ENCODE peak calls at places on chromosome 6, in four cellular contexts. W is ovary, Q is cardiac muscle cell, P is uterus. I is an unnamed sample. For H3K4me1, the result is how much of the 10 kb centered on the place peaks cover.

GRCh38 chr6:13075491-13075845 is 252.9 kb downstream of the TBC1D7 start:
- DNase-seq in W (no peak), Q (peak), P (no peak), I (no peak)

GRCh38 chr6:11207199-11207968 is 25.1 kb downstream of the NEDD9 start:
- DNase-seq in W (no peak), Q (no peak), P (peak), I (peak)

GRCh38 chr6:133767571-133767970 is 121.3 kb upstream of the TCF21 start:
- DNase-seq in W (no peak), Q (no peak), P (no peak), I (no peak)

GRCh38 chr6:79377830-79378460 is 143.5 kb upstream of the HMGN3 start:
- DNase-seq in W (no peak), Q (no peak), P (no peak), I (no peak)

GRCh38 chr6:169811072-169811471 is 59.6 kb downstream of the ERMARD start:
- DNase-seq in W (no peak), Q (no peak), P (no peak), I (peak)

GRCh38 chr6:105607624-105608392 is 204.9 kb upstream of the PREP start:
- DNase-seq in W (no peak), Q (no peak), P (no peak), I (no peak)

GRCh38 chr6:76043690-76044089 is 28.8 kb downstream of the IMPG1 start:
- DNase-seq in W (no peak), Q (no peak), P (no peak), I (no peak)

GRCh38 chr6:160733045-160733646 is 31.1 kb downstream of the PLG start:
- DNase-seq in W (peak), Q (peak), P (peak), I (peak)

GRCh38 chr6:125821825-125822281 is 31.1 kb downstream of the NCOA7 start:
- DNase-seq in W (no peak), Q (no peak), P (peak), I (no peak)

GRCh38 chr6:53647437-53648094 is 18.0 kb downstream of the KLHL31 start:
- DNase-seq in W (no peak), Q (no peak), P (no peak), I (no peak)

GRCh38 chr6:7137335-7138106 is 29.8 kb downstream of the RREB1 start:
- DNase-seq in W (peak), Q (peak), P (peak), I (no peak)

GRCh38 chr6:7135755-7136154 is 28.0 kb downstream of the RREB1 start:
- DNase-seq in W (no peak), Q (no peak), P (no peak), I (no peak)

GRCh38 chr6:7134999-7135735 is 27.4 kb downstream of the RREB1 start:
- DNase-seq in W (no peak), Q (no peak), P (no peak), I (no peak)

GRCh38 chr6:7138111-7138510 is 30.4 kb downstream of the RREB1 start:
- DNase-seq in W (no peak), Q (no peak), P (no peak), I (no peak)

GRCh38 chr6:7136859-7137334 is 29.1 kb downstream of the RREB1 start:
- DNase-seq in W (no peak), Q (no peak), P (no peak), I (no peak)
- H3K4me3 ChIP-seq in W (no peak), Q (no peak), P (no peak), I (no peak)

GRCh38 chr6:16181429-16182359 is 52.8 kb downstream of the MYLIP start:
- DNase-seq in W (no peak), Q (no peak), P (peak), I (peak)
- H3K27ac ChIP-seq in W (no peak), Q (no peak), P (peak), I (no peak)

GRCh38 chr6:163532526-163533078 is 118.1 kb downstream of the QKI start:
- DNase-seq in W (no peak), Q (no peak), P (no peak), I (no peak)

GRCh38 chr6:163531122-163531521 is 116.6 kb downstream of the QKI start:
- DNase-seq in W (no peak), Q (no peak), P (no peak), I (no peak)

GRCh38 chr6:163530406-163530805 is 115.9 kb downstream of the QKI start:
- DNase-seq in W (no peak), Q (no peak), P (no peak), I (no peak)

GRCh38 chr6:163536770-163537169 is 122.3 kb downstream of the QKI start:
- DNase-seq in W (no peak), Q (no peak), P (no peak), I (no peak)

DNA sequence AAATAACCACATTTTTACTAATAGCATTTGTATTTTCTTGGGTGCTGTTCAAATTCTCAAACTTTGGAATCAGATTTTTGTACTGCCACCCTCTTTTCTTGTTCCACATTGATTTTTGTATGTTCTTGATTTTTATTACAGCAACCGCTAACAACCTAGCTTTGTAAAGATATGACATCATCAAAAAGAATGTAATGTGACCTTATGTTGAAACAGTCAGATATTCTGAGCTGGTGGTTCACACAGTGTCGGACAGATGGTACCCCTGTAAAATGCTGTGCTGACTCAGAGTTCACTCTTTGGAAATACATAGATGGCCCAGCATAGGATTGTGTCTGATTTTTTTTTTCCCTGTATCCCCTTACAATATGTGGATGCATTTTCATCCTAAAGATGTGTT is 118.9 kb downstream of the QKI start:
- DNase-seq in W (no peak), Q (no peak), P (no peak), I (no peak)
- H3K4me1 ChIP-seq in W (under half), Q (half or more), P (under half), I (under half)

DNA sequence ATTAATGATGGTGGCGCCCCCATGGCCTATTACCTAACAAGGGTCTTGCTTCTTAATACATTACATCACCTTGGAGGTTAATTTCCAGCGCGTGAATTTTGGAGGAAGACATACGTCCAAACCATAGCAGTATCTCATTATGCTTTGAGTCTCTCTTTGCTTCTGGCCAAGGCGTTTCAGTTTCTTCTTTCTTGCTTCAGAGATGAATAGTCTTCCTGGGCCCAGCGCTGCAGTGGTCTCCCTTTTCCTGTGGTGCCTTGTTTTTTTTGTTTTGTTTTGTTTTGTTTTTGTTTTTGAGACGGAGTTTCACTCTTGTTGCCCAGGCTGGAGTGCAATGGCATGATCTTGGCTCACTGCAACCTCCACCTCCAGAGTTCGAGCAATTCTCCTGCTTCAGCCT is 268.4 kb downstream of the SOX4 start:
- DNase-seq in W (no peak), Q (no peak), P (no peak), I (no peak)
- H3K4me3 ChIP-seq in W (no peak), Q (no peak), P (no peak), I (no peak)

GRCh38 chr6:57033228-57033627 is 13.3 kb upstream of the KIAA1586 start:
- DNase-seq in W (no peak), Q (no peak), P (no peak), I (no peak)
- H3K27ac ChIP-seq in W (no peak), Q (no peak), P (no peak), I (no peak)

DNA sequence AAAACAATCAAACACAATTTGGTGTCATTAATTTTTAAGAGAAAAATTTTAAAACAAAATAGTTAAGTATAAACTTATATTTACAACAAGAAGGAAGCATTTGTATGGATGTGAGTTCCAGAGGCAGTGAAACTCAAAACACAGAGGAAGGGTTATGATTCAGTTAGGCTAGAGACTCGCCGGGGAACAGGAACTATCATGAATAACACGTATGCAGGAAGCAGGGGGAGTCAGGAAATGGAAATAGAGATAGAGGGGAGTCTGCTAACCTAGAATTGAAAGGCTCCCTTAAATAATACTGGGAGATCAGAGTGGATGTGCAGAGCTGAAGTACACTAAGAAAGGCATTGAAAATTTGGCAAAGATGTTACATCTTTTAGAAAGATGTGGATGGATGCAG is 14.2 kb upstream of the HLA-DRB1 start:
- DNase-seq in W (no peak), Q (no peak), P (no peak), I (no peak)
- H3K4me1 ChIP-seq in W (under half), Q (under half), P (under half), I (under half)

GRCh38 chr6:142912125-142912524 is 32.9 kb downstream of the HIVEP2 start:
- DNase-seq in W (no peak), Q (no peak), P (no peak), I (no peak)

GRCh38 chr6:142914371-142914770 is 30.6 kb downstream of the HIVEP2 start:
- DNase-seq in W (no peak), Q (no peak), P (no peak), I (no peak)

GRCh38 chr6:142915129-142915697 is 29.8 kb downstream of the HIVEP2 start:
- DNase-seq in W (no peak), Q (no peak), P (no peak), I (no peak)

GRCh38 chr6:142913036-142913510 is 31.9 kb downstream of the HIVEP2 start:
- DNase-seq in W (no peak), Q (no peak), P (no peak), I (no peak)

DNA sequence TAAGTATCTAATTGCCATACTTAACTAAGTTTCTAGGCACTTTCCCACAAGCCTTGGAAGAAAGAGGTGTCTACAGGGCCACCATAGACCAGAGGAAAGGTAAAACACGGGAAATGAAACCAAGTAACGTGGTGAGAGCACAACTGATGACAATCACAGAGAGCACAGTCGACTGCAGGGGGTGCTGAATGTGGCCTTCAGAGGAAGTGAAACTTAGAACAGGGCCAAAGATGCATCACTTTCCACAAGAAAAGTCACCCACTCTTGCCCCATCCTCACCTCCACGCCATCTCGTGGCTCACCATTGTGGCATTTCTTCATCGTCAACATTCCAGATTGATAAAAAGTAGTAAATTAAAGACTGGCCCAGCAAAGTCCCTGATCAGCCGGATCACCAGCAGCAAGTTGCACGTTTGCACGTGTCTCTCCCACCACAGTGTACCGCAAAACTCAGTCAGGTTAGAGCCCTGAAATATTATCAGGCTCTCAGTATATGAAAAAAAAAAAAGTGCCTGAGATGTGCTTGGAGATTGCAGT is 31.4 kb downstream of the HIVEP2 start:
- DNase-seq in W (no peak), Q (no peak), P (no peak), I (no peak)
- H3K4me3 ChIP-seq in W (no peak), Q (no peak), P (no peak), I (no peak)